ENCODE peak calls at places on chromosomes 4 and X, in six cellular contexts. One of them, this sample, is unnamed.

GRCh38 chr4:44210750-44211149 is 237.9 kb downstream of the KCTD8 start:
- DNase-seq in AG09319: no peak
- DNase-seq in activated naive CD8-positive, alpha-beta T cell treated with anti-CD3 and anti-CD28 coated beads, Interleukin-2, amount 10 ng/mL, durations not matched to agents 7 days and 5 days: no peak
- DNase-seq in BJ: no peak
- DNase-seq in GM04504: no peak
- DNase-seq in GM20000: no peak
- DNase-seq in this sample: no peak

GRCh38 chr4:10015140-10015753 is 6.0 kb downstream of the SLC2A9 start:
- DNase-seq in AG09319: no peak
- DNase-seq in activated naive CD8-positive, alpha-beta T cell treated with anti-CD3 and anti-CD28 coated beads, Interleukin-2, amount 10 ng/mL, durations not matched to agents 7 days and 5 days: peak
- DNase-seq in BJ: no peak
- DNase-seq in GM04504: no peak
- DNase-seq in GM20000: peak
- DNase-seq in this sample: peak

GRCh38 chr4:16024009-16024408 is 59.8 kb downstream of the PROM1 start:
- DNase-seq in AG09319: no peak
- DNase-seq in activated naive CD8-positive, alpha-beta T cell treated with anti-CD3 and anti-CD28 coated beads, Interleukin-2, amount 10 ng/mL, durations not matched to agents 7 days and 5 days: no peak
- DNase-seq in BJ: no peak
- DNase-seq in GM04504: no peak
- DNase-seq in GM20000: no peak
- DNase-seq in this sample: no peak

GRCh38 chr4:5444918-5445517 is 263.3 kb downstream of the EVC2 start:
- DNase-seq in AG09319: no peak
- DNase-seq in activated naive CD8-positive, alpha-beta T cell treated with anti-CD3 and anti-CD28 coated beads, Interleukin-2, amount 10 ng/mL, durations not matched to agents 7 days and 5 days: no peak
- DNase-seq in BJ: no peak
- DNase-seq in GM04504: no peak
- DNase-seq in GM20000: no peak
- DNase-seq in this sample: no peak

GRCh38 chrX:75887833-75888232 is 102.8 kb upstream of the MAGEE2 start:
- DNase-seq in AG09319: no peak
- DNase-seq in activated naive CD8-positive, alpha-beta T cell treated with anti-CD3 and anti-CD28 coated beads, Interleukin-2, amount 10 ng/mL, durations not matched to agents 7 days and 5 days: no peak
- DNase-seq in BJ: no peak
- DNase-seq in GM04504: no peak
- DNase-seq in GM20000: no peak
- DNase-seq in this sample: no peak

GRCh38 chr4:154911097-154911496 is 130.0 kb downstream of the RBM46 start:
- DNase-seq in AG09319: no peak
- DNase-seq in activated naive CD8-positive, alpha-beta T cell treated with anti-CD3 and anti-CD28 coated beads, Interleukin-2, amount 10 ng/mL, durations not matched to agents 7 days and 5 days: no peak
- DNase-seq in BJ: no peak
- DNase-seq in GM04504: no peak
- DNase-seq in GM20000: no peak
- DNase-seq in this sample: no peak

GRCh38 chrX:15087747-15088146 is 182.1 kb downstream of the ASB9 start:
- DNase-seq in AG09319: no peak
- DNase-seq in activated naive CD8-positive, alpha-beta T cell treated with anti-CD3 and anti-CD28 coated beads, Interleukin-2, amount 10 ng/mL, durations not matched to agents 7 days and 5 days: no peak
- DNase-seq in BJ: no peak
- DNase-seq in GM04504: no peak
- DNase-seq in GM20000: no peak
- DNase-seq in this sample: no peak

GRCh38 chrX:17579021-17579420 is 158.3 kb upstream of the SCML1 start:
- DNase-seq in AG09319: no peak
- DNase-seq in activated naive CD8-positive, alpha-beta T cell treated with anti-CD3 and anti-CD28 coated beads, Interleukin-2, amount 10 ng/mL, durations not matched to agents 7 days and 5 days: no peak
- DNase-seq in BJ: peak
- DNase-seq in GM04504: no peak
- DNase-seq in GM20000: no peak
- DNase-seq in this sample: no peak

GRCh38 chr4:153728151-153728550 is 31.7 kb downstream of the RNF175 start:
- DNase-seq in AG09319: no peak
- DNase-seq in activated naive CD8-positive, alpha-beta T cell treated with anti-CD3 and anti-CD28 coated beads, Interleukin-2, amount 10 ng/mL, durations not matched to agents 7 days and 5 days: no peak
- DNase-seq in BJ: no peak
- DNase-seq in GM04504: no peak
- DNase-seq in GM20000: no peak
- DNase-seq in this sample: no peak

GRCh38 chr4:54228563-54229501 is at the start of gene PDGFRA:
- DNase-seq in AG09319: peak
- DNase-seq in activated naive CD8-positive, alpha-beta T cell treated with anti-CD3 and anti-CD28 coated beads, Interleukin-2, amount 10 ng/mL, durations not matched to agents 7 days and 5 days: no peak
- DNase-seq in BJ: peak
- DNase-seq in GM04504: peak
- DNase-seq in GM20000: no peak
- DNase-seq in this sample: no peak

GRCh38 chr4:2251073-2251794 is 9.3 kb upstream of the HAUS3 start:
- DNase-seq in AG09319: no peak
- DNase-seq in activated naive CD8-positive, alpha-beta T cell treated with anti-CD3 and anti-CD28 coated beads, Interleukin-2, amount 10 ng/mL, durations not matched to agents 7 days and 5 days: no peak
- DNase-seq in BJ: no peak
- DNase-seq in GM04504: no peak
- DNase-seq in GM20000: peak
- DNase-seq in this sample: no peak

GRCh38 chrX:39888730-39889129 is 209.0 kb downstream of the BCOR start:
- DNase-seq in AG09319: no peak
- DNase-seq in activated naive CD8-positive, alpha-beta T cell treated with anti-CD3 and anti-CD28 coated beads, Interleukin-2, amount 10 ng/mL, durations not matched to agents 7 days and 5 days: no peak
- DNase-seq in BJ: no peak
- DNase-seq in GM04504: no peak
- DNase-seq in GM20000: no peak
- DNase-seq in this sample: no peak

GRCh38 chrX:8868070-8868795 is 67.0 kb upstream of the FAM9A start:
- DNase-seq in AG09319: no peak
- DNase-seq in activated naive CD8-positive, alpha-beta T cell treated with anti-CD3 and anti-CD28 coated beads, Interleukin-2, amount 10 ng/mL, durations not matched to agents 7 days and 5 days: no peak
- DNase-seq in BJ: peak
- DNase-seq in GM04504: no peak
- DNase-seq in GM20000: no peak
- DNase-seq in this sample: no peak

This sample was measured in NCI-H1048.